ENCODE peak calls at places on chromosomes 3 and 15, in four cellular contexts. J is H1, A is HepG2, F is GM12878. L is an unnamed sample.

GRCh38 chr3:197212290-197212689 is 86.1 kb downstream of the DLG1 start:
- DNase-seq in A (no peak), J (no peak), F (no peak), L (no peak)

GRCh38 chr3:40313975-40314860 is 4.7 kb downstream of the EIF1B start:
- DNase-seq in A (peak; percentile 34), F (no peak), J (no peak), L (no peak)

GRCh38 chr15:49675051-49675450 is 54.2 kb downstream of the DTWD1 start:
- DNase-seq in A (peak; percentile 9), F (no peak), J (no peak), L (no peak)

GRCh38 chr3:112752092-112752512 is 94.6 kb downstream of the CD200R1L start:
- DNase-seq in J (no peak), A (no peak), F (no peak), L (no peak)

GRCh38 chr3:13494463-13495350 is 14.6 kb downstream of the HDAC11 start:
- DNase-seq in F (no peak), A (no peak), J (no peak), L (no peak)

GRCh38 chr3:124557433-124558232 is 172.6 kb upstream of the UMPS start:
- DNase-seq in F (no peak), J (no peak), A (no peak), L (no peak)

GRCh38 chr3:48268936-48269551 is 28.1 kb downstream of the ZNF589 start:
- DNase-seq in F (no peak), A (no peak), J (no peak), L (no peak)

GRCh38 chr3:125585595-125586223 is 9.6 kb downstream of the OSBPL11 start:
- DNase-seq in F (no peak), J (peak; percentile 65), A (peak; percentile 56), L (peak; percentile 55)

GRCh38 chr3:18066899-18067582 is 324.6 kb upstream of the TBC1D5 start:
- DNase-seq in F (no peak), A (no peak), J (no peak), L (no peak)

GRCh38 chr15:40250304-40250656 is 11.4 kb downstream of the PAK6 start:
- DNase-seq in A (no peak), F (no peak), J (no peak), L (no peak)

GRCh38 chr3:144831955-144832716 is 860.5 kb downstream of the DIPK2A start:
- DNase-seq in F (no peak), J (no peak), A (no peak), L (no peak)

DNA sequence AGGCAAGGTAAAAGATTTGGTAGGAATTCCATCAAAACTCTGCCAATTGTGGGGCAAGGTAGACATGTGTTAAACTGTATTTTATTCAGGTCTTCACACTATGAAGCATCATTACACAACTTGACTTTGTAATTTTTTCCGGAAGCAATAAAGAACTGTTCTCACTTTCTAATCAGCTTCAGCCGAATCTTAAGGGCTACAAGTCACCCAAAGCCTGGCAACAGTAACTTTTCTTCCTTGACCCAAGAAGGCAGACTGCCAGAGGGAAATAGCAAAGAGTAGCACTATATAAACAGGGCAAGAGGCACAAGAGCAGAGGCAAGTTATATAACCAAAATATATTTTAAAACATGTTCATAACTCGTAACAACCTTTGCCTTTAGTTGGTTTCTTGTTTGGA is 1.5 kb downstream of the SLTM start:
- DNase-seq in F (peak; percentile 23), J (no peak), A (peak; percentile 9), L (no peak)
- TF ChIP-seq SUZ12 in F (no peak), J (no peak), A (no peak), L (no peak)

GRCh38 chr3:119098006-119098405 is 48.0 kb upstream of the TEX55 start:
- DNase-seq in A (no peak), F (no peak), J (no peak), L (no peak)

GRCh38 chr3:119099785-119100184 is 46.2 kb upstream of the TEX55 start:
- DNase-seq in A (no peak), F (no peak), J (no peak), L (no peak)

GRCh38 chr3:119104031-119104430 is 41.9 kb upstream of the TEX55 start:
- DNase-seq in J (no peak), F (no peak), A (no peak), L (no peak)

DNA sequence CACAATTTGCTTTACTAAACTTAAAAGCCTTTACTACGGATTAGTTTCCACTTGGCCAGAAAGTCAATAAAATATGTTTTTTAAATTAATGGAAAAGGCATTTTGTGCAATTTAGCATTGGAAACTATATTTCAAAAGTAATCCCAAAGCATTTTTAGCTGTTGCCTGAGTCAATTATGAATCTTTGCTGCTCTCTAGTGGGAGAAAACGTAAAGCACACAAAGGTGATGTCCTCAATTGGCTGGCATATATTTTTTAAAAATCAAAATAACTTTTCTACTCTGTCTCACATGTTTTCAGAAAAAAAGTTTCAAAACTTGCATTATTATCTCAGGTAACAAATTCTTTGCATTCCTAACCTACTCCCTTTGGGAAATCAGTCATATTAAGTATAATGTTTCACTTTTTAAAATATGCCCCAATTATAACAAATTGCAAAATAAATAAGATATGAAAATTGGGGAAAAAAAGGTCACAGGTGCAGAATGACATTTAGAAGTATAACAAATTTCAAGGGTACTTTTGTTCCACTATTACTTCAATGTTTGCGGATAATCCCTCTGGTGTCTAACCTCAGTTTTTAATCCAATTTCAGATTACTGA is 47.2 kb upstream of the TEX55 start:
- DNase-seq in J (no peak), A (peak; percentile 18), F (no peak), L (no peak)
- TF ChIP-seq ZNF274 in J (no peak), A (no peak), F (no peak), L (no peak)

DNA sequence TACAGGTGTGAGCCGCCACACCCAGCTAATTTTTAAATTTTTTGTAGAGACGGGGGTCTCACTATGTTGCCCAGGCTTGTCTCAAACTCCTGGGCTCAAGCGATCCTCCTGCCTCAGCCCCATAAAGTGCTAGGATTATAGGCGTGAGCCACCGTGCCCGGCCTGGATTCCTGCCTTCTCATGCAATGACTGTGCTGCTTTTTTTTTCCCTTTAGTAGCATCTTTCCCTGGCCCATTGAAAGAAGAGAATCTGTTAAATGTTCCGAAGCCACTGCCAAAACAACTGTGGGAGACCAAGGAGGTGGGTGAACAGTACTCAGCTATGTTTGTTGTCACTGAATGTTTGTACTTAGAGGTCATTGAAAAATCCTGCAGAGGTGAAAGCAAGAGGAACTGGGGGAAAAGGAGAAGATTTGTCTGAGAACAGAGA is 88.0 kb downstream of the CRTC3 start:
- DNase-seq in F (no peak), A (no peak), J (no peak), L (no peak)
- TF ChIP-seq YY1 in F (no peak), A (no peak), J (no peak), L (no peak)

DNA sequence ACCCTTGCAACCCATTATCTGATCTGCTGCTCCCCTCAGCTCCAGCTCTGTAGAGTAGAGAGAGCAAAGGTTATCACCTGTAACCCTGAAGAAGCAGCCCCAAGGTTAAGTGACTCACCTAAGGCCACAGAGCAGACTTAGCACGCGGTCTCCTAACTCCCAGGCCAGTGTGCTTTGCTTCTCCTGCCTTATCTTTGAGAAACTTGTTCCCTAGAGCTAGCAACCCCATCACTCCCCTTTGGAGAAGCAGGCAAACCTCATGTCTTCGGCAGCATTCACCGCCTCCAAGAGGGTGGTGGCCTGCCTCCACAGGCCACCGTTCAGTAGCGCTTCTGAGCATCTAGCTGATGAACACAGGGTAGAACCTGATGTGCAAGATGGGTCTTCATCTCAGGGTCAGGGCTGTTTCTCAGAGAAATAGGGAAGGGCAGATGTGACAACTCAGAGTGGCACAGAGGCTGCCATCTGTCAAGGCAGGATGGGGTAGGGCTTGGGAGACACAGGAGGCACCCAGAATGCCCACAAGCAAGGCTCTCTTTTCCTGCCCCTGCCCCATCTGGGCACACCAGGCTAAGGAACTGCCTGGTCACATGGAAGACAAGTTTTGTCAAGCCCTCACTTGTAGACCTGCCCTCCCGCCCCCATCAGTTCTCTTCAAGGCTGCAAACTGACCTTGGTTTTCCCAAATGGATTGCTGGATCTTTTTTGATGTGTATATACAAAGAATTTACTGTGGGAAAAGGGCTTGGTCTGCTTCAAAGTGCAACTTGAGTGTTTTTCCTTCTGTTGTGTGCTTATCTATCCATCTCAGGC is 34.9 kb upstream of the CLK3 start:
- DNase-seq in F (no peak), J (no peak), A (no peak), L (no peak)
- TF ChIP-seq SUZ12 in F (no peak), J (no peak), A (no peak), L (no peak)

DNA sequence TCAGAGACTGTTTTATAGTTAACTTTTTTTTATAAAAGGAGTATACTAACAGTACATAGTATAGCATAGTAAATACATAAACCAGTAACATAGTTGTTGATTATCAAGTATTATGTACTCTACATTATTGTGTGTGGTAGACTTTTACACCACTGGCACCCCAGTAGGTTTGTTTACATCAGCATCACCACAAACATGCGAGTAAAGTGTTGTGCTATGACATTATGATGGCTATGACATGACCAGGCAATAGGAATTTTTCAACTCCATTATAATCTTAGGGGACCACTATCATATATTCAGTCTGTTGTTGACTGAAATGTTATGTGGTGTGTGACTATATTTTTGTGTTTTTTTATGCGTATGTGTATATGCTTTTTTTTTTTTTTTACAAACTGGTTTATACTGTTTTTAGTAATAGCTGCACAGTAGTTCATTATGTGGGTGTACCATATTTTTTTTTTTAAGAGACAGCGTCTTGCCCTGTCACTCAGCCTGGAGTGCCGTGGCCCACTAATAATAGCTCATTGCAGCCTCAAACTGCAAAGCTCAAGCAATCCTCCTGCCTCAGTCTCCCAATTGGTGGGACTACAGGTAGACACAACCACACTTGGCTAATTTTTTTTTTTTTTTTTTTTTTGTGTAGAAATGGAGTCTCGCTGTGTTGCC is 1.9 kb downstream of the CAPN7 start:
- DNase-seq in F (no peak), A (no peak), J (no peak), L (no peak)
- TF ChIP-seq ZNF274 in F (no peak), A (no peak), J (no peak), L (no peak)

GRCh38 chr3:46312996-46313395 is 40.9 kb upstream of the CCR2 start:
- DNase-seq in J (no peak), F (no peak), A (no peak), L (no peak)
- TF ChIP-seq YY1 in J (no peak), F (no peak), A (no peak), L (no peak)

L was measured in NT2/D1.